ENCODE peak calls at places on chromosomes 5 and 9, in six cellular contexts. One of them, this sample, is unnamed.

GRCh38 chr5:161545701-161546462 is 643 bp downstream of the GABRB2 start:
- DNase-seq in GM12865: peak
- DNase-seq in lower leg skin: no peak
- DNase-seq in esophagus squamous epithelium: no peak
- DNase-seq in Peyer's patch: no peak
- DNase-seq in cardiac fibroblast: no peak
- DNase-seq in this sample: no peak

GRCh38 chr9:109914280-109915027 is 134.5 kb downstream of the PALM2AKAP2 start:
- DNase-seq in GM12865: peak
- DNase-seq in Peyer's patch: peak
- DNase-seq in esophagus squamous epithelium: no peak
- DNase-seq in lower leg skin: no peak
- DNase-seq in cardiac fibroblast: peak
- DNase-seq in this sample: no peak

GRCh38 chr9:127557466-127557869 is 54.6 kb upstream of the STXBP1 start:
- DNase-seq in esophagus squamous epithelium: no peak
- DNase-seq in cardiac fibroblast: no peak
- DNase-seq in GM12865: no peak
- DNase-seq in lower leg skin: no peak
- DNase-seq in Peyer's patch: no peak
- DNase-seq in this sample: no peak

GRCh38 chr5:138967806-138968448 is 92.8 kb upstream of the LRRTM2 start:
- DNase-seq in esophagus squamous epithelium: no peak
- DNase-seq in cardiac fibroblast: no peak
- DNase-seq in lower leg skin: no peak
- DNase-seq in GM12865: peak
- DNase-seq in Peyer's patch: no peak
- DNase-seq in this sample: no peak

GRCh38 chr9:78319197-78320029 is 22.5 kb downstream of the PSAT1 start:
- DNase-seq in lower leg skin: no peak
- DNase-seq in esophagus squamous epithelium: no peak
- DNase-seq in GM12865: no peak
- DNase-seq in Peyer's patch: no peak
- DNase-seq in cardiac fibroblast: no peak
- DNase-seq in this sample: no peak

GRCh38 chr5:60722416-60722815 is 22.4 kb upstream of the DEPDC1B start:
- DNase-seq in Peyer's patch: no peak
- DNase-seq in GM12865: no peak
- DNase-seq in lower leg skin: no peak
- DNase-seq in esophagus squamous epithelium: no peak
- DNase-seq in cardiac fibroblast: no peak
- DNase-seq in this sample: no peak

GRCh38 chr5:53679261-53679660 is 118.8 kb downstream of the NDUFS4 start:
- DNase-seq in esophagus squamous epithelium: no peak
- DNase-seq in GM12865: no peak
- DNase-seq in Peyer's patch: no peak
- DNase-seq in cardiac fibroblast: peak
- DNase-seq in lower leg skin: no peak
- DNase-seq in this sample: peak

GRCh38 chr9:68473790-68474189 is 66.9 kb downstream of the TMEM252 start:
- DNase-seq in esophagus squamous epithelium: no peak
- DNase-seq in lower leg skin: no peak
- DNase-seq in Peyer's patch: no peak
- DNase-seq in GM12865: no peak
- DNase-seq in cardiac fibroblast: no peak
- DNase-seq in this sample: no peak

GRCh38 chr9:17613723-17614122 is 34.9 kb downstream of the SH3GL2 start:
- DNase-seq in cardiac fibroblast: peak
- DNase-seq in lower leg skin: no peak
- DNase-seq in GM12865: no peak
- DNase-seq in Peyer's patch: no peak
- DNase-seq in esophagus squamous epithelium: no peak
- DNase-seq in this sample: peak

GRCh38 chr9:108889649-108890067 is 27.6 kb downstream of the ACTL7A start:
- DNase-seq in cardiac fibroblast: peak
- DNase-seq in Peyer's patch: no peak
- DNase-seq in GM12865: no peak
- DNase-seq in lower leg skin: no peak
- DNase-seq in esophagus squamous epithelium: no peak
- DNase-seq in this sample: no peak

GRCh38 chr9:7342229-7342628 is 457.3 kb downstream of the DMAC1 start:
- DNase-seq in cardiac fibroblast: peak
- DNase-seq in lower leg skin: no peak
- DNase-seq in GM12865: peak
- DNase-seq in Peyer's patch: no peak
- DNase-seq in esophagus squamous epithelium: no peak
- DNase-seq in this sample: no peak

GRCh38 chr5:61298580-61298979 is 33.5 kb upstream of the ZSWIM6 start:
- DNase-seq in GM12865: no peak
- DNase-seq in cardiac fibroblast: peak
- DNase-seq in lower leg skin: no peak
- DNase-seq in Peyer's patch: no peak
- DNase-seq in esophagus squamous epithelium: no peak
- DNase-seq in this sample: peak

GRCh38 chr5:167720201-167720600 is 571.2 kb upstream of the WWC1 start:
- DNase-seq in esophagus squamous epithelium: no peak
- DNase-seq in lower leg skin: no peak
- DNase-seq in Peyer's patch: no peak
- DNase-seq in GM12865: no peak
- DNase-seq in cardiac fibroblast: peak
- DNase-seq in this sample: peak

GRCh38 chr5:32051796-32052195 is 122.3 kb downstream of the GOLPH3 start:
- DNase-seq in GM12865: no peak
- DNase-seq in cardiac fibroblast: no peak
- DNase-seq in esophagus squamous epithelium: no peak
- DNase-seq in lower leg skin: no peak
- DNase-seq in Peyer's patch: no peak
- DNase-seq in this sample: no peak

GRCh38 chr9:126851286-126851880 is 9.1 kb upstream of the ZBTB34 start:
- DNase-seq in GM12865: no peak
- DNase-seq in Peyer's patch: no peak
- DNase-seq in esophagus squamous epithelium: no peak
- DNase-seq in cardiac fibroblast: no peak
- DNase-seq in lower leg skin: no peak
- DNase-seq in this sample: no peak

GRCh38 chr9:120443489-120443888 is 136.5 kb downstream of the CDK5RAP2 start:
- DNase-seq in Peyer's patch: no peak
- DNase-seq in GM12865: no peak
- DNase-seq in lower leg skin: no peak
- DNase-seq in esophagus squamous epithelium: no peak
- DNase-seq in cardiac fibroblast: peak
- DNase-seq in this sample: no peak

GRCh38 chr5:154849791-154850201 is 607 bp downstream of the FAXDC2 start:
- DNase-seq in Peyer's patch: no peak
- DNase-seq in esophagus squamous epithelium: no peak
- DNase-seq in lower leg skin: no peak
- DNase-seq in GM12865: no peak
- DNase-seq in cardiac fibroblast: peak
- DNase-seq in this sample: peak

GRCh38 chr5:108900668-108901067 is 153.0 kb downstream of the FER start:
- DNase-seq in lower leg skin: no peak
- DNase-seq in cardiac fibroblast: peak
- DNase-seq in GM12865: no peak
- DNase-seq in Peyer's patch: no peak
- DNase-seq in esophagus squamous epithelium: no peak
- DNase-seq in this sample: peak

GRCh38 chr9:127347831-127348699 is 48.9 kb upstream of the SLC2A8 start:
- DNase-seq in cardiac fibroblast: peak
- DNase-seq in lower leg skin: no peak
- DNase-seq in Peyer's patch: no peak
- DNase-seq in GM12865: peak
- DNase-seq in esophagus squamous epithelium: no peak
- DNase-seq in this sample: peak

GRCh38 chr5:91556-92263 is at the start of gene PLEKHG4B:
- DNase-seq in GM12865: no peak
- DNase-seq in esophagus squamous epithelium: no peak
- DNase-seq in Peyer's patch: no peak
- DNase-seq in lower leg skin: no peak
- DNase-seq in cardiac fibroblast: no peak
- DNase-seq in this sample: no peak

GRCh38 chr5:36090033-36090432 is 23.4 kb upstream of the UGT3A2 start:
- DNase-seq in cardiac fibroblast: peak
- DNase-seq in Peyer's patch: no peak
- DNase-seq in esophagus squamous epithelium: no peak
- DNase-seq in lower leg skin: no peak
- DNase-seq in GM12865: peak
- DNase-seq in this sample: peak

GRCh38 chr9:128262687-128263086 is 13.1 kb downstream of the GOLGA2 start:
- DNase-seq in esophagus squamous epithelium: no peak
- DNase-seq in Peyer's patch: no peak
- DNase-seq in lower leg skin: no peak
- DNase-seq in GM12865: no peak
- DNase-seq in cardiac fibroblast: no peak
- DNase-seq in this sample: no peak

GRCh38 chr9:2729721-2730120 is 12.4 kb downstream of the KCNV2 start:
- DNase-seq in cardiac fibroblast: peak
- DNase-seq in esophagus squamous epithelium: no peak
- DNase-seq in lower leg skin: no peak
- DNase-seq in GM12865: no peak
- DNase-seq in Peyer's patch: no peak
- DNase-seq in this sample: no peak

GRCh38 chr5:53321073-53321472 is 159.4 kb upstream of the FST start:
- DNase-seq in Peyer's patch: no peak
- DNase-seq in cardiac fibroblast: no peak
- DNase-seq in esophagus squamous epithelium: no peak
- DNase-seq in GM12865: no peak
- DNase-seq in lower leg skin: no peak
- DNase-seq in this sample: peak

GRCh38 chr9:134662143-134662876 is 20.7 kb downstream of the COL5A1 start:
- DNase-seq in esophagus squamous epithelium: no peak
- DNase-seq in GM12865: no peak
- DNase-seq in Peyer's patch: no peak
- DNase-seq in cardiac fibroblast: peak
- DNase-seq in lower leg skin: peak
- DNase-seq in this sample: no peak
- H3K4me3 ChIP-seq in esophagus squamous epithelium: no peak
- H3K4me3 ChIP-seq in GM12865: no peak
- H3K4me3 ChIP-seq in Peyer's patch: no peak
- H3K4me3 ChIP-seq in cardiac fibroblast: no peak
- H3K4me3 ChIP-seq in lower leg skin: no peak
- H3K4me3 ChIP-seq in this sample: no peak

GRCh38 chr9:113523421-113524141 is 60.1 kb downstream of the RGS3 start:
- DNase-seq in cardiac fibroblast: no peak
- DNase-seq in Peyer's patch: peak
- DNase-seq in lower leg skin: peak
- DNase-seq in GM12865: peak
- DNase-seq in esophagus squamous epithelium: no peak
- DNase-seq in this sample: no peak

GRCh38 chr9:113524460-113524859 is 60.9 kb downstream of the RGS3 start:
- DNase-seq in cardiac fibroblast: no peak
- DNase-seq in lower leg skin: no peak
- DNase-seq in Peyer's patch: no peak
- DNase-seq in GM12865: no peak
- DNase-seq in esophagus squamous epithelium: no peak
- DNase-seq in this sample: no peak

GRCh38 chr9:113522858-113523257 is 59.3 kb downstream of the RGS3 start:
- DNase-seq in GM12865: no peak
- DNase-seq in esophagus squamous epithelium: no peak
- DNase-seq in lower leg skin: no peak
- DNase-seq in cardiac fibroblast: no peak
- DNase-seq in Peyer's patch: no peak
- DNase-seq in this sample: no peak

GRCh38 chr9:113521693-113522260 is 58.2 kb downstream of the RGS3 start:
- DNase-seq in Peyer's patch: no peak
- DNase-seq in lower leg skin: no peak
- DNase-seq in GM12865: no peak
- DNase-seq in esophagus squamous epithelium: no peak
- DNase-seq in cardiac fibroblast: no peak
- DNase-seq in this sample: no peak

DNA sequence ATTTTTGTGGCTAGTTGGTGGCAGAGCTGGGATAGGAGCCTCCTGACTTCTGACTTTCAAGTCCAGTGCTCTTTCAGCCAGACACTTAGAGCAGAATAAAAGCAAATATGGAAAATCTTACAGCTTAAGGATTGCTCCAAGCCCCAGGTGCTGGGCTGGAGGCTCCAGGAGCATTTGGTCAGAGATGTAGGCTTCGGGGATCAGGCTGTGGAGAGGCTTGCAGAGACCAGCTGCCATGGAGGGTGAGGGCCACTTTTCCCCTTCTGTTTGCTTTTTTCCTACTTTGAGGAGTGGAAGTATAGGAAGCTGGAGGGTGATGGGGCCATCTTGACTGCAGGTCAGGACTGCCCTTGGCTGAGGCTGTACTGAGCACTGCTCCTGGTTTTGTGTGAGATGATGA is 58.9 kb downstream of the RGS3 start:
- DNase-seq in GM12865: no peak
- DNase-seq in cardiac fibroblast: no peak
- DNase-seq in lower leg skin: no peak
- DNase-seq in Peyer's patch: no peak
- DNase-seq in esophagus squamous epithelium: no peak
- DNase-seq in this sample: no peak
- H3K4me3 ChIP-seq in GM12865: peak
- H3K4me3 ChIP-seq in cardiac fibroblast: no peak
- H3K4me3 ChIP-seq in lower leg skin: no peak
- H3K4me3 ChIP-seq in Peyer's patch: peak
- H3K4me3 ChIP-seq in esophagus squamous epithelium: no peak
- H3K4me3 ChIP-seq in this sample: no peak

GRCh38 chr5:40485021-40485998 is 194.4 kb upstream of the PTGER4 start:
- DNase-seq in Peyer's patch: no peak
- DNase-seq in GM12865: peak
- DNase-seq in lower leg skin: no peak
- DNase-seq in esophagus squamous epithelium: no peak
- DNase-seq in cardiac fibroblast: peak
- DNase-seq in this sample: no peak
- H3K4me3 ChIP-seq in Peyer's patch: no peak
- H3K4me3 ChIP-seq in GM12865: peak
- H3K4me3 ChIP-seq in lower leg skin: no peak
- H3K4me3 ChIP-seq in esophagus squamous epithelium: no peak
- H3K4me3 ChIP-seq in cardiac fibroblast: no peak
- H3K4me3 ChIP-seq in this sample: no peak

DNA sequence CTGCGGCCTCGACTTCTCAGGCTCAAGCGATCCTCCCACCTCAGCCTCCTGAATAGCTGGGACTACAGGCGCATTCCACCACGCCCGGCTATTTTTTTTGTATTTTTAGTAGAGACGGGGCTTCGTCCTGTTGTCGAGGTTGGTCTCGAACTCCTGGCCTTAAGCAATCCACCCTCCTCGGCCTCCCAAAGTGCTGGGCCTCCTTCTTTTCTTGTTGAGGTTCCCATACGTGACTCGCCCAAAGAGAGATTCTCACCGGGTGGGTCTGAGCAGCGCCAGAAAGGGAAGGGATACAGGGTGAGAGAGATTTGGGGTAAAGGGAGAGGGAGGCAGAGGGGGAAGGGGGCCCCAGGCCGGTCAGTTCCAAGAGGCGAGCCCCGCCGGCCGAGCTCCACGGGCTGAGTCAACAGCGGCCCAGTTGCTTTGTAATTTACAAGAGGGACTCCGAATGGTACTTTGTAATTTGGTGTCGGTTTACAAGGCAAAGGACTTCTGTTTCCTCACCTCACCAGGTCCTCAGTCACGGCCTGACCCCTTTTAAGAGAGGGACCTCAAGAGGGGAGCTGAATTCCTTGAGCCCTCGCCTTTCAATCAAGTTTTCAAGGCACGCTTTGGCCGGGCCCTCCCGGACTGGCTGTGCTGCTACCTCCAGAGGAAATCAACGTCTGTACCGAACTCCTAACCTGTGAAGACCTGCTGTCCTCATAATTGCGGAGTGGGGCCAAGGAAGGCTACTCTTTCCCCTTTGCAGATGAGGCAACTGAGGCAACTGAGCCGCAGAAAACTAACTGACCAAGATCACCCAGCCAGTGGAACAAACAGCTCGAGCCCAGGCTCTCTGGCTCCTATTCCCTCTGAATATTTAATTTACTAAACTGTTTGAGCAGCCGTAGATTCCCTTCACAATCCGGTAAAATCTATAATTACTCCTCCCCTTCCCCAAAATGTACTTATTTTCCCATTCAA is 3.2 kb upstream of the DMRT2 start:
- DNase-seq in cardiac fibroblast: no peak
- DNase-seq in esophagus squamous epithelium: no peak
- DNase-seq in Peyer's patch: no peak
- DNase-seq in GM12865: no peak
- DNase-seq in lower leg skin: no peak
- DNase-seq in this sample: no peak
- H3K4me3 ChIP-seq in cardiac fibroblast: no peak
- H3K4me3 ChIP-seq in esophagus squamous epithelium: no peak
- H3K4me3 ChIP-seq in Peyer's patch: peak
- H3K4me3 ChIP-seq in GM12865: no peak
- H3K4me3 ChIP-seq in lower leg skin: no peak
- H3K4me3 ChIP-seq in this sample: no peak

This sample was measured in epithelial cell of esophagus.